ENCODE peak calls at places on chromosomes 12 and 14, in four cellular contexts. R, K, F and A are unnamed samples.

GRCh38 chr12:57629897-57630471 is 3.0 kb downstream of the B4GALNT1 start:
- DNase-seq in R (no peak), K (peak; percentile 31), F (no peak), A (no peak)

GRCh38 chr14:102952276-102952675 is 29.8 kb downstream of the AMN start:
- DNase-seq in R (no peak), K (no peak), F (no peak), A (no peak)

GRCh38 chr12:6230321-6231110 is 30.3 kb downstream of the CD9 start:
- DNase-seq in R (peak; percentile 68), K (peak; percentile 89), F (peak; percentile 92), A (peak; percentile 43)

GRCh38 chr14:91354221-91354916 is 63.3 kb downstream of the CCDC88C start:
- DNase-seq in R (peak; percentile 55), K (no peak), F (no peak), A (no peak)

GRCh38 chr14:24368562-24369252 is 723 bp downstream of the NFATC4 start:
- DNase-seq in R (peak; percentile 59), K (peak; percentile 11), F (peak; percentile 77), A (peak; percentile 14)

GRCh38 chr12:102539651-102540553 is 59.5 kb upstream of the IGF1 start:
- DNase-seq in R (no peak), K (no peak), F (no peak), A (no peak)

GRCh38 chr12:112170376-112170775 is 45.0 kb downstream of the TRAFD1 start:
- DNase-seq in R (peak; percentile 7), K (no peak), F (peak; percentile 43), A (no peak)

GRCh38 chr12:98983647-98984046 is 338.6 kb downstream of the APAF1 start:
- DNase-seq in R (no peak), K (no peak), F (no peak), A (no peak)

GRCh38 chr12:70227911-70228310 is 15.3 kb upstream of the CNOT2 start:
- DNase-seq in R (no peak), K (no peak), F (no peak), A (no peak)

GRCh38 chr14:35390577-35391387 is 13.8 kb downstream of the NFKBIA start:
- DNase-seq in R (peak; percentile 50), K (no peak), F (no peak), A (no peak)

GRCh38 chr14:67285876-67286452 is 44.7 kb downstream of the PALS1 start:
- DNase-seq in R (peak; percentile 70), K (no peak), F (peak; percentile 29), A (no peak)

GRCh38 chr12:102474438-102475064 is 5.8 kb downstream of the IGF1 start:
- DNase-seq in R (peak; percentile 28), K (no peak), F (no peak), A (no peak)

GRCh38 chr12:132559652-132560420 is 50.5 kb downstream of the LRCOL1 start:
- DNase-seq in R (peak; percentile 25), K (peak; percentile 32), F (peak; percentile 65), A (no peak)

GRCh38 chr14:67423424-67423823 is 11.5 kb upstream of the PLEK2 start:
- DNase-seq in R (no peak), K (no peak), F (no peak), A (no peak)

GRCh38 chr12:40034712-40035111 is 71.2 kb downstream of the SLC2A13 start:
- DNase-seq in R (no peak), K (no peak), F (no peak), A (no peak)

GRCh38 chr14:81990312-81990761 is 456.7 kb upstream of the SEL1L start:
- DNase-seq in R (peak; percentile 42), K (peak; percentile 17), F (peak; percentile 66), A (no peak)

GRCh38 chr12:18747960-18748359 is 10.0 kb downstream of the CAPZA3 start:
- DNase-seq in R (peak; percentile 86), K (no peak), F (no peak), A (no peak)

GRCh38 chr12:59181378-59181777 is 261.1 kb upstream of the LRIG3 start:
- DNase-seq in R (no peak), K (no peak), F (no peak), A (no peak)

GRCh38 chr12:27493260-27493935 is 30.6 kb upstream of the PPFIBP1 start:
- DNase-seq in R (no peak), K (no peak), F (no peak), A (no peak)

GRCh38 chr12:81520064-81520945 is 238.8 kb downstream of the PPFIA2 start:
- DNase-seq in R (no peak), K (no peak), F (peak; percentile 35), A (no peak)

GRCh38 chr12:62860501-62861156 is 74.3 kb downstream of the PPM1H start:
- DNase-seq in R (peak; percentile 8), K (no peak), F (no peak), A (no peak)

GRCh38 chr12:6532051-6532926 is 2.0 kb upstream of the GAPDH start:
- DNase-seq in R (peak; percentile 98), K (peak; percentile 66), F (peak; percentile 98), A (peak; percentile 80)

GRCh38 chr12:94458882-94459772 is 540 bp downstream of the CEP83 start:
- DNase-seq in R (peak; percentile 60), K (no peak), F (peak; percentile 57), A (no peak)

GRCh38 chr14:37903561-37904191 is 304.0 kb upstream of the SSTR1 start:
- DNase-seq in R (peak; percentile 60), K (no peak), F (peak; percentile 39), A (no peak)

GRCh38 chr14:80358112-80358511 is 146.8 kb upstream of the DIO2 start:
- DNase-seq in R (no peak), K (no peak), F (no peak), A (no peak)

GRCh38 chr14:104800600-104801283 is at the start of gene ZBTB42:
- DNase-seq in R (peak; percentile 50), K (no peak), F (no peak), A (peak; percentile 51)

GRCh38 chr12:83161451-83161850 is 474.7 kb downstream of the TMTC2 start:
- DNase-seq in R (peak; percentile 79), K (no peak), F (no peak), A (no peak)

GRCh38 chr14:102262894-102263462 is 42.0 kb downstream of the MOK start:
- DNase-seq in R (peak; percentile 59), K (peak; percentile 13), F (no peak), A (no peak)

GRCh38 chr14:72603639-72604038 is 290.3 kb downstream of the DPF3 start:
- DNase-seq in R (no peak), K (no peak), F (no peak), A (no peak)

GRCh38 chr14:26963696-26964095 is 365.9 kb upstream of the NOVA1 start:
- DNase-seq in R (no peak), K (no peak), F (no peak), A (no peak)

GRCh38 chr12:124007810-124008570 is 35.0 kb downstream of the ZNF664 start:
- DNase-seq in R (no peak), K (no peak), F (no peak), A (no peak)

GRCh38 chr14:60179296-60179924 is 14.2 kb upstream of the DHRS7 start:
- DNase-seq in R (no peak), K (no peak), F (no peak), A (no peak)

GRCh38 chr12:11765421-11765816 is 115.9 kb downstream of the ETV6 start:
- DNase-seq in R (peak; percentile 39), K (no peak), F (no peak), A (no peak)

GRCh38 chr14:53152627-53152908 is 555 bp downstream of the DDHD1 start:
- DNase-seq in R (no peak), K (no peak), F (peak; percentile 38), A (no peak)

GRCh38 chr14:68143341-68143807 is 323.8 kb downstream of the RAD51B start:
- DNase-seq in R (peak; percentile 78), K (no peak), F (no peak), A (no peak)

GRCh38 chr14:39768579-39768978 is 336.3 kb upstream of the FBXO33 start:
- DNase-seq in R (no peak), K (no peak), F (no peak), A (no peak)